ENCODE peak calls at places on chromosomes 6 and 20, in four cellular contexts. M is GM13977, L is fibroblast of mammary gland, R is cardiac fibroblast. K is an unnamed sample.

GRCh38 chr6:119479860-119480655 is 130.5 kb upstream of the MAN1A1 start:
- DNase-seq in M (no peak), L (peak; percentile 76), R (peak; percentile 86), K (no peak)

GRCh38 chr6:137801352-137802088 is 65.5 kb upstream of the TNFAIP3 start:
- DNase-seq in M (no peak), L (no peak), R (no peak), K (no peak)

GRCh38 chr6:133645000-133645619 is 243.8 kb upstream of the TCF21 start:
- DNase-seq in M (no peak), L (peak; percentile 63), R (peak; percentile 77), K (no peak)

GRCh38 chr20:3815703-3816315 is 4.5 kb upstream of the AP5S1 start:
- DNase-seq in M (no peak), L (no peak), R (no peak), K (no peak)

GRCh38 chr20:20375862-20376261 is 8.0 kb downstream of the INSM1 start:
- DNase-seq in M (no peak), L (no peak), R (no peak), K (no peak)

GRCh38 chr6:51112731-51113130 is 294.1 kb downstream of the TFAP2B start:
- DNase-seq in M (no peak), L (peak; percentile 2), R (no peak), K (no peak)

GRCh38 chr6:170135461-170135820 is 155.4 kb downstream of the DLL1 start:
- DNase-seq in M (no peak), L (no peak), R (no peak), K (no peak)

GRCh38 chr6:132490024-132490423 is 22.9 kb downstream of the STX7 start:
- DNase-seq in M (no peak), L (peak; percentile 62), R (peak; percentile 39), K (no peak)

GRCh38 chr6:87333033-87333432 is 4.0 kb upstream of the GJB7 start:
- DNase-seq in M (no peak), L (no peak), R (no peak), K (no peak)

GRCh38 chr6:34928695-34929094 is 39.6 kb downstream of the ANKS1A start:
- DNase-seq in M (no peak), L (no peak), R (no peak), K (no peak)

GRCh38 chr6:2979819-2980464 is 8.6 kb upstream of the SERPINB6 start:
- DNase-seq in M (no peak), L (no peak), R (peak; percentile 80), K (no peak)

DNA sequence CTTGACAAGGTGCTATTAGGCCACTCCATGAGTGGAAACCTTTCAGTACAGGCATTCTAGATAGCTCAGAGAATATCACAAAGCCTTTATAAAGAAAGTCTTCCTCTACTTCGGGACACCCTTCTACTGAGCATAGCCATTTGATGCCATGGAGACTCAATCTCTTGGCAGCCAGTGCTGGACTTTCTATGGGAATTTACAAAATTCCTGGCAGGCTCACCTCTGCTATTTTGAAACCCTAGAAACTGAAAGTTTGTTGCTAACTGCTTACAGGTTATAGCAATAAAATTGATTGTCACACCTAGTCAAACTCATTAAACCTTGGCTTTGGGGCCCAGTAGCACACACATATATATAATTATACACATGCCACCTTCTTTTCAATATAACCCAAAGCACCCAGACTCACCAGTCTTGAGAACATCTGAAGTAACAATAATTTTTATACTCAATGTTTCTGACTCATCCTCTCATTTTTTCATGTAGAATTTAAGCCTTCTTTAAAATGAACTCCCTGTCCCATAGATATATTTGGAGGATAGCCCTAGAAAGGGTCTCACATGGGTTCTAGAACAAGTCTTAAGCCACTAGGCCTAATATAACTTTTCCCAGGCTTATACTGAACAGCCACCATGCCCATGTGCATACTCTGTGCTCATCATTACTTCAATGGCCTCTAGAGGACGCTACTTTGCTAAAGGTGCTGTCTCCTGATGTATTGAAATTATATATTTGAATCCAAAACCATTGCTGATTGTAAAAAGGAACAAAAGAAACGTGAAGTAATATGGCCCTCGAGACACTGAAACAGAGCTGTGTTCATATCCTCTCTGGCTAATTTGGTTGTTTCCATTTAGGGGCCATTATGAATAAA is 368.1 kb upstream of the MARCKS start:
- DNase-seq in M (no peak), L (no peak), R (no peak), K (no peak)
- TF ChIP-seq CTCF in M (peak; percentile 5), L (peak; percentile 6), R (peak; percentile 7), K (no peak)

DNA sequence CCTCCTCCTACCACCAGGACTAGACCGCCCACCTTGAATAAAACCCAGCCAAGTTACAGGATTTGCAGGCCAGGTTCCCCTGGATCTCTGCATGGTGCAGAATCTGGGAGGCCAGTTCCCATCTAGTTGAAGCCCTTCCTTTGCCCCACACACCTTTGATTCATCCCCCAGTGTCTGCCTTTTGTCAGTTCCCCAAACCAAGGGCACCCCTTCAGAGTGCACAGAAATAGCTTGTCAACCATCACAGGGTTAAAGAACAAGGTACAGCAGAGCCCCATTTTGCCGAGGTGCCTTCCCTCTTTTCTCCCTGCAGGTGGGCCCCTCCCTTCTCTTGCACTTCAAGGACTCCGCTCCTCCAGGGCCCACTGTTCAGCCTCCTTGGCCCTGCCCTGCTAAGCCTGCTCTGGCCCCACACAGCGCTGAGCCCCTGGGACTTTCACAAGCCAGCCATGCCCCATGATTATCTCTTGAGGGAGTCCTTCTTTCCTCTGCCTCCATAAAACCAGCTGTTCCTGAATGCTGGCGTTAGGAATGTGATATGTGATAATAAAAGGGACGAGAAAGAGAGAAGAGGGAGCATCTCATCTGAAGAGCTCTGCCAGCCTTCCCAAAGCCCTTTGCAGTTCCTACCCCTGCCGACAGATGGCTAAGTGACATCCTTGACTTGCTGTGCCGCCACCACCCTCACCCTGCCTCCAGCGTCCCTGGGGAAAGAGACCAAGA is 280.3 kb downstream of the CDC5L start:
- DNase-seq in M (peak; percentile 35), L (no peak), R (peak; percentile 24), K (no peak)
- TF ChIP-seq CTCF in M (peak; percentile 70), L (peak; percentile 45), R (peak; percentile 59), K (peak; percentile 48)

DNA sequence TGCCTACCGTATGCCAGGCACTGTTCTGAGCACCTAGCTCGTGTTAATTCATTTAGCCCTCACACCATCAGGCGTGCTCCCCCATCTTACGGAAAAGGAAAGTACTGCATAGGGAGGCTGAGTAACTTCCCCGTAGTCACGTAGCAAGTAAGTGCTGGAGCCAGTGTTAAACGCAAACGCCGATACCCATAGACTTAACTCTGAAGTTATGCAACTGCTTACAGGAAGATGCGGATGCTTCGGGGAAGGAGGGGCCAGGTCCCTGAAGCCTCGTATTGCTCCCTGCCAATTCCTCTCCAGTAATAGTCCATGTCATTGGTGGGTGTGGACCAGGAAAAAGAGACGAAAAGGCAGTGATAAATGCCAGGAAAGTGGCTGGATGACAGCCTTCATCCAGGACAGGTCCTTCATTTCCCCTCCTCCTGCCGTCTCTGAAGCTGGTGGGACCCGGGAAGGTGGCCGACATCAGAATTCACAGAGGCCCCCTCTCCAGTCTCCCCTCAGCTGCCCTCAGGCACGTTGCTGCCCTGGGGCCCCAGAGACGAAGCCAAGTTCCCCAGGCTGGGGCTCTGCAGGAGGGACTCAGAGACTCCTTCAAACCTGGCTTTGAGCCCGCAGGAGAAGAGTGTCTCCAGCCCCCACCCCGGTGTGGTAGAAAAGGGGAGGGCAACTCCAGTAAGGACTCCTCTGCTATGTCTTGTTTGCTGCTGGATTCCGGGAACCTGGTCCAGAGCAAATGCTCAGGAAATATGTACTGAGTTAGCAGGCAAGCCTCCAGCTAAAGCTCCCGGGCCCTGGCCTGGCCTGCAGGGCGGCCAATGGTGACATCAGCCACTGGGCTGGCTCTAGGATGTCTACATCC is 37.7 kb downstream of the RAB44 start:
- DNase-seq in M (peak; percentile 67), L (peak; percentile 76), R (peak; percentile 97), K (no peak)
- TF ChIP-seq CTCF in M (no peak), L (peak; percentile 30), R (no peak), K (no peak)

DNA sequence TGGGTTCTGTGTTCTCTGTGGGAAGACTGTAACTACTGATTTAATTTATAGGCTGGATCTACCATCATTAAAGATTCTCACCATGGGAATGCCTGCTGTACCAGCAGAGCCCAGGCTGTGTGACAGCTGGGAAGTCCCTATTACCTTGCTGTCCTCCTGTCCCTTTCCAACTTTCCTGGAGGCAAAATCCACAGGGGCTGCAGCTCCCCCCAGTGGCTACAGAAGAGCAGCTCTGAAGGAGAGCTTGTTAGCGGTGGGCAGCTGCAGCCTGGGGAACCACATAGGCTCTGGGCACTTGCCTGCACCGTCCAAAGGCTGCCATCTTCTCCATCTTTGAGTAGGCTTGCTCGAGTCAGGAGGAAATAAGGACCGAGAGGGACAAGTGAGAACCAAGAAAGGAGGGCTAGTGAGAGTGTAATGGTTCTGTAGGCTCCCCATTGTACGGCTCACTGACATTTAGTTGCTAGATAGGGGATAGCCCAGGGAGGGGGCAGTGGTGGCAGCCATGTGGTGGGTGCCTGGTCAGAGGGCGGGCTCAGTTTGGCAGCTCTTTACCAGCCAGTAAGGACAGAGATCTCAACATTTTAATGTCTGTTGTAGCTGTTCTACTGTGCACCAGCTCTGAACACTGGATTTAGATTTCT is 155.1 kb upstream of the MLIP start:
- DNase-seq in M (peak; percentile 12), L (peak; percentile 63), R (peak; percentile 70), K (peak; percentile 55)
- TF ChIP-seq CTCF in M (peak; percentile 45), L (peak; percentile 74), R (peak; percentile 56), K (peak; percentile 52)

GRCh38 chr20:41469868-41470267 is 103.2 kb upstream of the EMILIN3 start:
- DNase-seq in M (no peak), L (peak; percentile 31), R (no peak), K (no peak)

GRCh38 chr20:41468994-41469600 is 102.5 kb upstream of the EMILIN3 start:
- DNase-seq in M (no peak), L (no peak), R (no peak), K (no peak)

GRCh38 chr20:41470362-41471095 is 103.9 kb upstream of the EMILIN3 start:
- DNase-seq in M (no peak), L (no peak), R (no peak), K (no peak)

GRCh38 chr20:41467690-41468089 is 101.1 kb upstream of the EMILIN3 start:
- DNase-seq in M (no peak), L (no peak), R (no peak), K (no peak)

GRCh38 chr20:41466836-41467619 is 100.4 kb upstream of the EMILIN3 start:
- DNase-seq in M (no peak), L (no peak), R (no peak), K (no peak)
- TF ChIP-seq CTCF in M (no peak), L (no peak), R (no peak), K (no peak)

GRCh38 chr6:33172307-33173227 is 19.7 kb downstream of the COL11A2 start:
- DNase-seq in M (peak; percentile 78), L (peak; percentile 31), R (peak; percentile 43), K (peak; percentile 73)
- TF ChIP-seq CTCF in M (peak; percentile 78), L (peak; percentile 50), R (peak; percentile 82), K (peak; percentile 64)